ENCODE peak calls at places on chromosome 1, in seven cellular contexts. O is AG20443; T is CD4-positive, alpha-beta memory T cell; C is WTC11; Z is PC-3; B is HuH-7.5; I is pons. J is an unnamed sample.
A peak's percentile ranks its signal among the peaks of the same experiment; 100 is the strongest.

GRCh38 chr1:108057536-108057935 is 92.6 kb upstream of the VAV3 start:
- DNase-seq in O (no peak), T (no peak), C (peak; percentile 53), Z (no peak), B (no peak), I (no peak), J (peak; percentile 63)

GRCh38 chr1:4590766-4591165 is 63.6 kb upstream of the AJAP1 start:
- DNase-seq in O (no peak), T (no peak), C (no peak), Z (no peak), B (no peak), I (no peak), J (no peak)

GRCh38 chr1:1004780-1005697 is 5.1 kb upstream of the HES4 start:
- DNase-seq in O (peak; percentile 34), T (no peak), C (no peak), Z (no peak), B (no peak), I (no peak), J (no peak)

GRCh38 chr1:38538834-38539233 is 320.7 kb downstream of the RRAGC start:
- DNase-seq in O (no peak), T (no peak), C (no peak), Z (no peak), B (no peak), I (no peak), J (no peak)

GRCh38 chr1:162536511-162536910 is 25.0 kb upstream of the UAP1 start:
- DNase-seq in O (peak; percentile 33), T (no peak), C (no peak), Z (peak; percentile 57), B (no peak), I (no peak), J (no peak)

GRCh38 chr1:84689514-84690396 is 506 bp downstream of the SSX2IP start:
- DNase-seq in O (peak; percentile 59), T (no peak), C (peak; percentile 68), Z (peak; percentile 35), B (peak; percentile 15), I (peak; percentile 63), J (peak; percentile 49)

GRCh38 chr1:74161494-74161893 is 36.5 kb downstream of the LRRIQ3 start:
- DNase-seq in O (no peak), T (no peak), C (no peak), Z (no peak), B (no peak), I (no peak), J (no peak)

GRCh38 chr1:195202271-195202670 is 1406.0 kb downstream of the KCNT2 start:
- DNase-seq in O (no peak), T (no peak), C (no peak), Z (no peak), B (no peak), I (no peak), J (no peak)

GRCh38 chr1:59892836-59893811 is 33.4 kb downstream of the CYP2J2 start:
- DNase-seq in O (no peak), T (no peak), C (no peak), Z (peak; percentile 22), B (no peak), I (no peak), J (no peak)

GRCh38 chr1:67978988-67979516 is 71.4 kb downstream of the DIRAS3 start:
- DNase-seq in O (peak; percentile 39), T (no peak), C (no peak), Z (peak; percentile 87), B (no peak), I (no peak), J (no peak)

GRCh38 chr1:59136541-59137335 is 160.2 kb upstream of the FGGY start:
- DNase-seq in O (peak; percentile 79), T (no peak), C (no peak), Z (no peak), B (no peak), I (no peak), J (no peak)

GRCh38 chr1:168513656-168514404 is 30.0 kb downstream of the XCL2 start:
- DNase-seq in O (no peak), T (no peak), C (no peak), Z (no peak), B (no peak), I (no peak), J (no peak)

GRCh38 chr1:42720868-42721267 is 19.2 kb downstream of the CLDN19 start:
- DNase-seq in O (no peak), T (no peak), C (no peak), Z (no peak), B (no peak), I (no peak), J (no peak)

GRCh38 chr1:98054786-98055185 is 134.0 kb upstream of the DPYD start:
- DNase-seq in O (no peak), T (no peak), C (no peak), Z (peak; percentile 26), B (no peak), I (no peak), J (no peak)

GRCh38 chr1:223135176-223135575 is 7.9 kb downstream of the TLR5 start:
- DNase-seq in O (peak; percentile 84), T (no peak), C (no peak), Z (peak; percentile 94), B (no peak), I (no peak), J (no peak)

GRCh38 chr1:215192306-215192705 is 109.8 kb downstream of the KCNK2 start:
- DNase-seq in O (peak; percentile 14), T (no peak), C (no peak), Z (peak; percentile 85), B (no peak), I (no peak), J (no peak)

GRCh38 chr1:24735619-24736375 is 9.4 kb upstream of the CLIC4 start:
- DNase-seq in O (no peak), T (no peak), C (no peak), Z (no peak), B (no peak), I (no peak), J (no peak)

GRCh38 chr1:49160677-49161076 is 384.0 kb upstream of the BEND5 start:
- DNase-seq in O (no peak), T (no peak), C (peak; percentile 10), Z (no peak), B (no peak), I (no peak), J (peak; percentile 16)

GRCh38 chr1:31243451-31244286 is 4.0 kb upstream of the NKAIN1 start:
- DNase-seq in O (no peak), T (no peak), C (no peak), Z (no peak), B (no peak), I (no peak), J (no peak)

GRCh38 chr1:226654046-226654445 is 85.0 kb downstream of the ITPKB start:
- DNase-seq in O (no peak), T (no peak), C (peak; percentile 43), Z (no peak), B (no peak), I (no peak), J (peak; percentile 96)

GRCh38 chr1:59915516-59915915 is 11.1 kb downstream of the CYP2J2 start:
- DNase-seq in O (no peak), T (no peak), C (no peak), Z (no peak), B (no peak), I (no peak), J (no peak)

GRCh38 chr1:30823627-30823968 is 66.0 kb upstream of the LAPTM5 start:
- DNase-seq in O (no peak), T (no peak), C (no peak), Z (peak; percentile 21), B (no peak), I (no peak), J (no peak)

GRCh38 chr1:36224537-36225297 is 474 bp downstream of the THRAP3 start:
- DNase-seq in O (peak; percentile 89), T (no peak), C (peak; percentile 76), Z (peak; percentile 82), B (peak; percentile 63), I (no peak), J (peak; percentile 75)

J was measured in NT2/D1.